ENCODE peak calls at places on chromosomes 3 and 15, in eight cellular contexts. D, T, C, Q, I, R, V and H are unnamed samples. For H3K4me1, the result is how much of the 10 kb centered on the place peaks cover.

GRCh38 chr15:95291878-95292472 is 1038.5 kb upstream of the NR2F2 start:
- DNase-seq in Q (peak), R (no peak), V (peak), C (peak), I (peak), T (no peak), D (no peak), H (no peak)

GRCh38 chr3:39260957-39261356 is 18.9 kb downstream of the CX3CR1 start:
- DNase-seq in V (peak), D (no peak), C (peak), I (peak), Q (peak), T (peak), R (no peak), H (peak)

GRCh38 chr3:7461202-7461825 is 600.4 kb downstream of the GRM7 start:
- DNase-seq in D (no peak), R (no peak), I (no peak), Q (no peak), T (no peak), C (no peak), V (no peak), H (no peak)

GRCh38 chr3:63228677-63229076 is 49.4 kb upstream of the SYNPR start:
- DNase-seq in I (peak), Q (peak), D (peak), T (no peak), C (peak), R (no peak), V (peak), H (no peak)

GRCh38 chr15:68807249-68807648 is 13.4 kb downstream of the ANP32A start:
- DNase-seq in Q (no peak), R (no peak), C (no peak), D (peak), I (no peak), V (no peak), T (no peak), H (no peak)

GRCh38 chr3:179973931-179974361 is 62.8 kb downstream of the PEX5L start:
- DNase-seq in I (no peak), V (no peak), Q (peak), C (no peak), R (no peak), D (no peak), T (no peak), H (no peak)

GRCh38 chr3:179591313-179591712 is 13.1 kb downstream of the MRPL47 start:
- DNase-seq in V (no peak), Q (no peak), R (no peak), D (no peak), I (peak), T (no peak), C (no peak), H (no peak)

GRCh38 chr3:113169876-113170452 is 41.4 kb upstream of the BOC start:
- DNase-seq in C (no peak), D (no peak), R (peak), T (no peak), I (no peak), Q (no peak), V (no peak), H (no peak)

GRCh38 chr3:18389108-18389733 is 35.9 kb downstream of the SATB1 start:
- DNase-seq in R (no peak), C (peak), D (no peak), T (no peak), Q (peak), V (peak), I (peak), H (no peak)

GRCh38 chr3:143851331-143852017 is 3.2 kb upstream of the SLC9A9 start:
- DNase-seq in C (no peak), Q (peak), D (no peak), V (no peak), T (no peak), I (no peak), R (no peak), H (no peak)

GRCh38 chr3:86723433-86723832 is 267.5 kb downstream of the VGLL3 start:
- DNase-seq in T (no peak), Q (no peak), I (no peak), C (no peak), V (peak), D (no peak), R (no peak), H (no peak)

GRCh38 chr3:22284559-22284958 is 533.5 kb upstream of the ZNF385D start:
- DNase-seq in Q (no peak), D (no peak), V (peak), R (no peak), T (no peak), I (peak), C (peak), H (no peak)

GRCh38 chr15:31341501-31342195 is 15.0 kb downstream of the KLF13 start:
- DNase-seq in I (no peak), R (no peak), C (no peak), T (peak), D (no peak), Q (no peak), V (no peak), H (no peak)

GRCh38 chr3:14450506-14450905 is 48.1 kb downstream of the SLC6A6 start:
- DNase-seq in R (no peak), Q (no peak), V (no peak), D (no peak), C (no peak), I (no peak), T (no peak), H (no peak)

GRCh38 chr3:158106773-158107461 is 697 bp upstream of the SHOX2 start:
- DNase-seq in Q (peak), V (no peak), T (peak), D (no peak), I (no peak), C (no peak), R (no peak), H (no peak)

GRCh38 chr3:62184559-62184958 is 188.8 kb downstream of the FEZF2 start:
- DNase-seq in D (no peak), I (no peak), C (peak), Q (peak), V (no peak), T (no peak), R (no peak), H (no peak)

GRCh38 chr15:32682569-32682968 is 35.2 kb upstream of the GREM1 start:
- DNase-seq in T (no peak), I (peak), C (peak), D (no peak), V (peak), Q (no peak), R (no peak), H (no peak)

GRCh38 chr15:50190723-50191122 is 8.7 kb downstream of the SLC27A2 start:
- DNase-seq in T (no peak), C (no peak), Q (no peak), I (no peak), D (no peak), V (no peak), R (no peak), H (no peak)

DNA sequence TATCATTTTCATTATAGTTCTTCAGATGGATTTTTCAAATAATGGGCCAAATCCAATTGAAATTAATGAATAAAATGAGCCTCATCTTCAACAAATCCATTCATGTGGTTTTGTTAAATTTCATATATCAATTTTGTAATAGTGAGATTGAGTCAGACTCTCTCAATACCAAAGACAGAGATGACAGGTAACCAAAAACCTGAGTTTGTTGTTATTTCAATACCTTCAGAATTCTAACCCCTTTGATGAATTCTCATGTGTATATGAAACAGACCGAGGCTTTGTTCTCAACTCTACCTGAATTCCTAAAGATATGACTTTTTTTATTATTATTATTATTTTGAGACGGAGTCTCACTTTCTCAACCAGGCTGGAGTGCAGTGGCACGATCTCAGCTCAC is 92.8 kb downstream of the FOXP1 start:
- DNase-seq in C (no peak), D (no peak), V (no peak), R (no peak), I (no peak), T (no peak), Q (no peak), H (no peak)
- H3K4me1 ChIP-seq in C (under half), D (under half), V (under half), R (under half), I (under half), T (half or more), Q (under half), H (under half)

DNA sequence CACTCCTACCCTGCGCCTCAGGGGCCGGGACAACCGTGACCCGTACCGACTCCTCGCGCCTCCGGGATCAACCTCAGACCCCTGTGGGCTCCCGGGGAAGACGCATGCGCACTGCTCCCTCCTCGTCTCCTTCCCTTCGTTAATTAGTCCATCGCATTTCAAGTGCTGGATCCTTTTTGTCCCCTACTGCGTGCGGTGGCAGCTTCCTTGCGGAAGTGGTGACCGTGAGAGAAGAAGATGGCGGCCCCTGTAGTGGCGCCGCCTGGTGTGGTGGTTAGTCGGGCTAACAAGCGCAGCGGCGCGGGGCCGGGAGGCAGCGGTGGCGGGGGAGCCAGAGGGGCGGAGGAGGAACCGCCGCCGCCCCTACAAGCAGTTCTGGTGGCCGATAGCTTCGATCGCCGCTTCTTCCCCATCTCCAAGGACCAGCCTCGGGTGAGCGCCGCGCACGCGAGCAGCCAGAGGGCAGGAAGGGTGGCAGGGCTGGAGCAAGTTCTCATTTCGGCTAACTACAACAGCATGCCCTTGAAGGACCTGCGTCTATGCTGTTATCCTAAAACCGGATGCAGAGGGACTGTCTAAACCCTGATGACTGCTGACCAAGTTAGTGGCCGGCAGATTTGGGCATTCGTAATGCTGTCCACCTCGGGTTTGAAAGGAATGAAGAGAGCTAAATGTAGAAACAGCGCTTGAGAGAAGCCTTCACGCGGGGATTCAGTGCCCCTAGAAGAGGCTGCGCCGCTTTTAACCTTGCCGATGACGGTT is at the start of gene EIF2B5:
- DNase-seq in I (peak), C (peak), V (peak), R (peak), Q (peak), D (peak), T (peak), H (peak)
- TF ChIP-seq CTCF in I (peak), C (peak), V (peak), R (peak), Q (peak), D (no peak), T (peak), H (peak)

GRCh38 chr3:71543371-71544016 is 40.0 kb downstream of the FOXP1 start:
- DNase-seq in I (no peak), R (no peak), T (no peak), C (no peak), Q (no peak), V (no peak), D (no peak), H (no peak)
- H3K27ac ChIP-seq in I (peak), R (peak), T (peak), C (peak), Q (no peak), V (no peak), D (no peak), H (peak)

GRCh38 chr15:57504599-57504940 is 87.1 kb upstream of the MYZAP start:
- DNase-seq in D (peak), C (no peak), I (no peak), T (no peak), Q (no peak), V (no peak), R (no peak), H (no peak)

GRCh38 chr15:57503911-57504598 is 87.6 kb upstream of the MYZAP start:
- DNase-seq in Q (no peak), V (no peak), D (no peak), T (no peak), R (no peak), C (peak), I (no peak), H (no peak)

GRCh38 chr15:57505949-57506391 is 85.7 kb upstream of the MYZAP start:
- DNase-seq in Q (peak), C (peak), V (peak), R (no peak), T (no peak), D (peak), I (no peak), H (peak)

GRCh38 chr15:57506422-57506821 is 85.3 kb upstream of the MYZAP start:
- DNase-seq in C (no peak), Q (peak), V (no peak), T (no peak), R (no peak), I (no peak), D (peak), H (no peak)

DNA sequence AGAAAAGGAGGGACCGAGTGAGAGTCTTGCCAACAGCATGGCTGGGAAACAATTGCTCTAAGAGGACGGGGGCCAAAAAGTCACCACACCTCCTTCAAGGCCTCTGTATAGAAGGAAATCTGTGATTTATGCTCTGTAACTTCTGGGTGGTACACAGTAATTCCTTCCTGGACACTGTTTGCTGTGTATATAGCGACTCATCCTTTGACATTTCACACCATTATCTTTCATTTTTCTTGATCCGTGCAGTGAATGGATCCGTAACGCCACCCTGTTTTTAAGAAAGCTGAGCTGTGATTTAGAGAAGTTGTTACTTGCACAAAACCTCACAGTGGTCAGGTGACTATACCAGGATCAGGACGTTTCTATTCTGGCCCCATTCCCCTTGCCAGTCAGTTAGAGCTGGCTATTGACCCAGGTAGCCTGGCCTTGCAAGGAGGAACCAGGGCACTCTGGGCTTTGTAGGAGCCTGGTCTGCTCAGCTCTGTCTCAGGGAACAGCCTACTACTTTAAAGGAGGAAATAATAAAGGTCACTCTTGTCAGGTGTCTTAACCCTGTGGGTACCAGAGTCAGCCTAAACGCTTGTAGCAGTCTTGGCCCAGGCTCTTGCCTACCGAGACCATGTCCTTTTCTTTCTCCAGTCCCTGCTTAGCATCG is 86.5 kb upstream of the MYZAP start:
- DNase-seq in C (no peak), V (peak), R (no peak), T (no peak), I (no peak), Q (no peak), D (peak), H (no peak)
- H3K4me1 ChIP-seq in C (half or more), V (half or more), R (under half), T (under half), I (under half), Q (under half), D (half or more), H (under half)

GRCh38 chr15:29935296-29936020 is 113.2 kb upstream of the TJP1 start:
- DNase-seq in C (no peak), I (no peak), R (no peak), D (peak), V (peak), Q (peak), T (no peak), H (no peak)
- TF ChIP-seq CTCF in C (no peak), I (peak), R (peak), D (no peak), V (peak), Q (peak), T (no peak), H (peak)

DNA sequence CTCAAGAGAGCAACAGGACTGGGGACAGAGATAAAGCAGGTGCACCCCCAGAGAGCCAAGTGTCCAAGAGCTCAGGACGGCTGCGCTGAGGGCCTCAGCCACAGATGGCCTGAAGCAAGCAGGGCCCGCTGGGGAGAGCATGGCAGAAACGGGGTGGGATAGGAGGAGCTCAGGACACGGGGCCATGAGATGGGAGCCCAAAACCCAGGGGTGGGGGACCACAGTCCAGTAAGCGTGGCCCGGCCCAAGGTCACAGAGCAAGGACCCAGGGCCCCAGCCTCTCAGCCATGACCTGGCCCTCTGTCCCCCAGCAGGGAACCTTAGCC is 9.5 kb downstream of the DUSP7 start:
- DNase-seq in R (no peak), I (no peak), Q (no peak), T (no peak), V (no peak), D (no peak), C (no peak), H (no peak)
- H3K27ac ChIP-seq in R (peak), I (peak), Q (no peak), T (peak), V (peak), D (no peak), C (no peak), H (peak)

GRCh38 chr3:152405915-152406802 is 137.4 kb downstream of the MBNL1 start:
- DNase-seq in R (no peak), D (no peak), V (peak), I (peak), C (peak), Q (no peak), T (no peak), H (no peak)

GRCh38 chr3:152400912-152401311 is 132.2 kb downstream of the MBNL1 start:
- DNase-seq in I (peak), V (peak), R (no peak), C (no peak), Q (no peak), D (no peak), T (no peak), H (no peak)

GRCh38 chr3:152403632-152404066 is 134.9 kb downstream of the MBNL1 start:
- DNase-seq in V (no peak), Q (no peak), I (peak), C (no peak), D (no peak), T (no peak), R (peak), H (peak)

GRCh38 chr3:152404976-152405375 is 136.2 kb downstream of the MBNL1 start:
- DNase-seq in R (no peak), D (no peak), T (no peak), C (no peak), V (no peak), I (no peak), Q (no peak), H (no peak)

GRCh38 chr3:152402698-152403456 is 134.1 kb downstream of the MBNL1 start:
- DNase-seq in D (no peak), R (no peak), V (peak), C (no peak), T (no peak), Q (no peak), I (peak), H (no peak)
- H3K4me1 ChIP-seq in D (under half), R (half or more), V (half or more), C (half or more), T (half or more), Q (under half), I (under half), H (half or more)